ENCODE peak calls at places on chromosome X, in six cellular contexts. Q, S, V, N, Z and J are unnamed samples.

GRCh38 chrX:21926527-21927278 is 13.8 kb upstream of the SMS start:
- DNase-seq in Q (no peak), S (no peak), V (no peak), N (peak; percentile 80), Z (peak; percentile 97), J (no peak)

GRCh38 chrX:31260351-31260750 is 188.5 kb upstream of the FTHL17 start:
- DNase-seq in Q (no peak), S (no peak), V (no peak), N (no peak), Z (peak; percentile 1), J (no peak)

GRCh38 chrX:47218920-47219815 is 687 bp downstream of the CDK16 start:
- DNase-seq in Q (peak; percentile 79), S (peak; percentile 69), V (peak; percentile 58), N (no peak), Z (no peak), J (no peak)

GRCh38 chrX:37993857-37994619 is 12.3 kb upstream of the SYTL5 start:
- DNase-seq in Q (no peak), S (no peak), V (no peak), N (no peak), Z (no peak), J (no peak)

GRCh38 chrX:70353524-70353923 is 63.6 kb downstream of the KIF4A start:
- DNase-seq in Q (no peak), S (no peak), V (no peak), N (no peak), Z (no peak), J (no peak)

GRCh38 chrX:77446029-77446585 is 1.1 kb upstream of the FGF16 start:
- DNase-seq in Q (peak; percentile 63), S (no peak), V (no peak), N (no peak), Z (no peak), J (no peak)

GRCh38 chrX:150873616-150874015 is 24.9 kb downstream of the CD99L2 start:
- DNase-seq in Q (no peak), S (no peak), V (no peak), N (no peak), Z (peak; percentile 25), J (no peak)

GRCh38 chrX:47633671-47634590 is 4.2 kb upstream of the CFP start:
- DNase-seq in Q (no peak), S (no peak), V (no peak), N (no peak), Z (no peak), J (no peak)

GRCh38 chrX:45614853-45615252 is 414.2 kb upstream of the DIPK2B start:
- DNase-seq in Q (no peak), S (no peak), V (no peak), N (no peak), Z (no peak), J (no peak)

GRCh38 chrX:12013220-12013619 is 125.1 kb upstream of the FRMPD4 start:
- DNase-seq in Q (no peak), S (no peak), V (no peak), N (no peak), Z (peak; percentile 44), J (no peak)

GRCh38 chrX:2875136-2875481 is 46.4 kb downstream of the GYG2 start:
- DNase-seq in Q (no peak), S (no peak), V (no peak), N (no peak), Z (no peak), J (no peak)

GRCh38 chrX:149570668-149571067 is 16.6 kb downstream of the MAGEA9B start:
- DNase-seq in Q (no peak), S (no peak), V (no peak), N (peak; percentile 15), Z (peak; percentile 60), J (no peak)

GRCh38 chrX:15151267-15152196 is 118.4 kb downstream of the ASB9 start:
- DNase-seq in Q (no peak), S (no peak), V (no peak), N (no peak), Z (no peak), J (no peak)

DNA sequence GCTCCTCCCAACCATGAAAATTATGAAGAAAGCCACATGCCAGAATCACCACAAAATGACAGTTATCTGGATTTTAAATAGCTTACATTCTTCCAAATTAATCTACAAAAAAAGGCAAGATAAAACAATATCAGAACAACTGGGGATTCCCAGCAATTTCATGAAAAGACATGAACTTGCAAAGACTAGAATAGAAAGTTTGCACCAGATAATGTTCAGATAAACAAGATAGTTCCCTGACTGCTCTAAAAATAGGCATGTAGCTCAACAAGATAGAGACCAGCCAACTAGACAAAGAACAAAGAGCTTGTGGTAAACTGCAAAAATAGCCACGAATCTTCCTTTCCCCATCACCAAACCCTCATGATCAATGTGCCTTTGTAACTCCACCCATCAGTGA is 30.3 kb upstream of the DDX53 start:
- DNase-seq in Q (no peak), S (no peak), V (no peak), N (no peak), Z (peak; percentile 28), J (no peak)
- TF ChIP-seq CTCF in Q (no peak), S (no peak), V (no peak), N (no peak), Z (no peak), J (no peak)

GRCh38 chrX:51804741-51805140 is 61.5 kb downstream of the GSPT2 start:
- DNase-seq in Q (no peak), S (no peak), V (no peak), N (no peak), Z (no peak), J (no peak)
- TF ChIP-seq CTCF in Q (no peak), S (no peak), V (peak; percentile 39), N (peak; percentile 6), Z (no peak), J (no peak)

GRCh38 chrX:57227691-57228090 is 58.8 kb upstream of the FAAH2 start:
- DNase-seq in Q (no peak), S (no peak), V (no peak), N (no peak), Z (no peak), J (no peak)
- TF ChIP-seq CTCF in Q (no peak), S (no peak), V (no peak), N (no peak), Z (no peak), J (no peak)

GRCh38 chrX:66203114-66203513 is 39.1 kb downstream of the HEPH start:
- DNase-seq in Q (no peak), S (no peak), V (no peak), N (no peak), Z (no peak), J (no peak)

GRCh38 chrX:66200050-66200664 is 36.1 kb downstream of the HEPH start:
- DNase-seq in Q (no peak), S (no peak), V (no peak), N (no peak), Z (no peak), J (no peak)

GRCh38 chrX:66200855-66201795 is 37.1 kb downstream of the HEPH start:
- DNase-seq in Q (no peak), S (no peak), V (no peak), N (no peak), Z (peak; percentile 43), J (no peak)
- TF ChIP-seq CTCF in Q (no peak), S (peak; percentile 39), V (no peak), N (peak; percentile 32), Z (peak; percentile 35), J (no peak)

GRCh38 chrX:53047228-53047627 is 1.4 kb upstream of the GPR173 start:
- DNase-seq in Q (no peak), S (peak; percentile 2), V (peak; percentile 40), N (no peak), Z (peak; percentile 16), J (no peak)
- TF ChIP-seq CTCF in Q (no peak), S (peak; percentile 31), V (peak; percentile 59), N (peak; percentile 28), Z (peak; percentile 27), J (no peak)

DNA sequence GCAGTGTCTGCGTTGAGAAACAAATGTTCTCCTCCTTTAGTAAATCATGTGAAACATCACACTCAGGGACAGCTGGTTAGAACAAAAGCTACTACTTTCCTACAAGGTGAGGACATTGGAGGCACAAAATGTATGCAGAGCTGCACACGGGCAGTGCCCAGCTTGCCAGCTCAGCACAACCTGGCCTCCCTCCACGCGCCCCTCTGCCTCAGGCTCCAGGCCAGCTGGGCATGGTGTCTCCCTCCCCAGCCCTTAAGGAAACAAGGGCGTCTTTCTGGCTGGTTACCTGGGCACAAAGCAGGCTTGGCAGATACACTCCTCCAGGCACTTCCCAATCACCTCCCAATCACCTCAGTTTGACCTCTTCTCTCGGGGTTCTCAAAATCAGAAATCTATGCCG is 79.3 kb upstream of the ATP6AP2 start:
- DNase-seq in Q (no peak), S (no peak), V (no peak), N (no peak), Z (no peak), J (no peak)
- TF ChIP-seq CTCF in Q (no peak), S (no peak), V (no peak), N (no peak), Z (no peak), J (no peak)

GRCh38 chrX:35886135-35886534 is 33.4 kb upstream of the CFAP47 start:
- DNase-seq in Q (no peak), S (no peak), V (no peak), N (no peak), Z (no peak), J (no peak)

GRCh38 chrX:35890699-35891098 is 28.8 kb upstream of the CFAP47 start:
- DNase-seq in Q (no peak), S (peak; percentile 80), V (peak; percentile 64), N (no peak), Z (peak; percentile 33), J (no peak)
- TF ChIP-seq CTCF in Q (no peak), S (peak; percentile 34), V (peak; percentile 74), N (no peak), Z (peak; percentile 31), J (no peak)

DNA sequence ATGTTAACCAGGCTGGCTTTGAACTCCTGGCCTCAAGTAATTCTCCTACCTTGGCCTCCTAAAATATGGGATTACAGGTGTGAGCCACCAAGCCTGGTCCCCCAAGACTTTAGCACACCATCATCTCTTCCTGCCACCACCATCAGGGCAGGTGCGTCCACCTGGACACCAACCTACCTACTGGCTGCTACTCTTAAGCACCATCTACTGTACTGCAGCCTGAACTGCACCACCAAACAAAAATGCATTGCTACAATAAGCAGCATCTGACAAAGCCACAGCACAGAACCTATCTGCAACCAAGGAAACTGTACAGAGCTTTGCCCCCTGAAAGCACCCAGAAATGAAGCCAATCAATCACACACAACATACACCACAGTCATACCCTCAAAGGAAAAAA is 139.7 kb downstream of the EFHC2 start:
- DNase-seq in Q (no peak), S (no peak), V (no peak), N (no peak), Z (no peak), J (no peak)
- TF ChIP-seq CTCF in Q (no peak), S (no peak), V (no peak), N (no peak), Z (no peak), J (no peak)

GRCh38 chrX:131626681-131627296 is 82.9 kb downstream of the OR13H1 start:
- DNase-seq in Q (no peak), S (peak; percentile 17), V (no peak), N (no peak), Z (peak; percentile 10), J (no peak)
- TF ChIP-seq CTCF in Q (no peak), S (peak; percentile 5), V (peak; percentile 19), N (peak; percentile 3), Z (no peak), J (no peak)

GRCh38 chrX:120001787-120002186 is 58.2 kb upstream of the NKAP start:
- DNase-seq in Q (no peak), S (no peak), V (no peak), N (no peak), Z (no peak), J (no peak)
- TF ChIP-seq CTCF in Q (no peak), S (no peak), V (no peak), N (no peak), Z (no peak), J (no peak)